ENCODE peak calls at places on chromosomes 6 and 20, in six cellular contexts. L, G, B, P, K and X are unnamed samples.

GRCh38 chr6:147950623-147950987 is 392.0 kb upstream of the SASH1 start:
- DNase-seq in L (no peak), G (no peak), B (no peak), P (peak), K (no peak), X (no peak)

GRCh38 chr20:8790442-8791074 is 278.3 kb upstream of the PLCB4 start:
- DNase-seq in L (no peak), G (no peak), B (peak), P (peak), K (no peak), X (no peak)

GRCh38 chr6:21808551-21809181 is 215.1 kb downstream of the SOX4 start:
- DNase-seq in L (no peak), G (no peak), B (no peak), P (peak), K (no peak), X (no peak)

GRCh38 chr20:62925420-62926228 is 681 bp downstream of the DIDO1 start:
- DNase-seq in L (peak), G (no peak), B (no peak), P (peak), K (no peak), X (peak)

GRCh38 chr20:38799248-38799647 is 6.2 kb upstream of the PPP1R16B start:
- DNase-seq in L (no peak), G (no peak), B (no peak), P (no peak), K (no peak), X (no peak)

GRCh38 chr20:14384411-14384810 is 47.0 kb upstream of the FLRT3 start:
- DNase-seq in L (no peak), G (no peak), B (no peak), P (no peak), K (peak), X (no peak)

GRCh38 chr6:53417141-53417540 is 68.4 kb upstream of the ELOVL5 start:
- DNase-seq in L (no peak), G (no peak), B (no peak), P (no peak), K (no peak), X (no peak)

GRCh38 chr6:69895396-69895795 is 29.0 kb downstream of the COL19A1 start:
- DNase-seq in L (no peak), G (no peak), B (no peak), P (no peak), K (no peak), X (no peak)

GRCh38 chr20:40807094-40807623 is 118.1 kb upstream of the MAFB start:
- DNase-seq in L (no peak), G (no peak), B (no peak), P (no peak), K (no peak), X (no peak)

GRCh38 chr6:112927641-112928040 is 580.5 kb downstream of the RFPL4B start:
- DNase-seq in L (no peak), G (no peak), B (no peak), P (no peak), K (no peak), X (no peak)

GRCh38 chr20:43554369-43554768 is 4.5 kb upstream of the SGK2 start:
- DNase-seq in L (no peak), G (no peak), B (no peak), P (no peak), K (no peak), X (no peak)

GRCh38 chr6:83847179-83847578 is 6.0 kb upstream of the RIPPLY2 start:
- DNase-seq in L (no peak), G (no peak), B (no peak), P (no peak), K (no peak), X (no peak)

GRCh38 chr6:53347921-53348435 is 772 bp downstream of the ELOVL5 start:
- DNase-seq in L (peak), G (no peak), B (peak), P (peak), K (no peak), X (peak)

GRCh38 chr6:54335871-54336270 is 27.6 kb downstream of the TINAG start:
- DNase-seq in L (no peak), G (no peak), B (no peak), P (no peak), K (peak), X (no peak)

GRCh38 chr6:21946298-21946783 is 350.5 kb downstream of the PRL start:
- DNase-seq in L (no peak), G (no peak), B (no peak), P (no peak), K (peak), X (no peak)

GRCh38 chr6:24599179-24599578 is 46.8 kb downstream of the KIAA0319 start:
- DNase-seq in L (no peak), G (no peak), B (no peak), P (no peak), K (no peak), X (no peak)

GRCh38 chr6:1738682-1739081 is 129.0 kb downstream of the FOXC1 start:
- DNase-seq in L (no peak), G (no peak), B (no peak), P (no peak), K (no peak), X (no peak)

GRCh38 chr6:23027281-23027680 is 457.9 kb downstream of the HDGFL1 start:
- DNase-seq in L (no peak), G (no peak), B (no peak), P (peak), K (no peak), X (no peak)

GRCh38 chr6:30322527-30323501 is 3.9 kb upstream of the TRIM39 start:
- DNase-seq in L (no peak), G (no peak), B (no peak), P (no peak), K (no peak), X (no peak)

GRCh38 chr6:122372647-122373046 is 26.8 kb upstream of the HSF2 start:
- DNase-seq in L (no peak), G (no peak), B (no peak), P (no peak), K (no peak), X (no peak)

GRCh38 chr6:16591681-16592549 is 169.3 kb downstream of the ATXN1 start:
- DNase-seq in L (no peak), G (no peak), B (no peak), P (no peak), K (no peak), X (no peak)

GRCh38 chr6:31202259-31203166 is 32.0 kb upstream of the POU5F1 start:
- DNase-seq in L (no peak), G (no peak), B (no peak), P (no peak), K (no peak), X (no peak)

GRCh38 chr6:63919556-63920110 is 284.0 kb downstream of the PHF3 start:
- DNase-seq in L (no peak), G (no peak), B (no peak), P (no peak), K (no peak), X (no peak)

GRCh38 chr6:7917729-7918128 is 7.1 kb upstream of the TXNDC5 start:
- DNase-seq in L (no peak), G (no peak), B (no peak), P (no peak), K (no peak), X (no peak)

GRCh38 chr20:53626584-53626983 is 32.9 kb upstream of the ZNF217 start:
- DNase-seq in L (no peak), G (no peak), B (no peak), P (no peak), K (no peak), X (no peak)

GRCh38 chr20:51388227-51388626 is 154.3 kb downstream of the NFATC2 start:
- DNase-seq in L (no peak), G (no peak), B (no peak), P (no peak), K (no peak), X (no peak)

GRCh38 chr20:43183526-43183925 is 6.2 kb downstream of the PTPRT start:
- DNase-seq in L (no peak), G (no peak), B (no peak), P (no peak), K (no peak), X (no peak)

GRCh38 chr6:36594816-36595167 is 630 bp downstream of the SRSF3 start:
- DNase-seq in L (no peak), G (no peak), B (no peak), P (peak), K (no peak), X (no peak)

GRCh38 chr20:61279621-61280150 is 27.6 kb downstream of the CDH4 start:
- DNase-seq in L (no peak), G (no peak), B (no peak), P (no peak), K (no peak), X (no peak)

GRCh38 chr20:61284752-61285151 is 32.7 kb downstream of the CDH4 start:
- DNase-seq in L (no peak), G (no peak), B (no peak), P (no peak), K (no peak), X (no peak)

GRCh38 chr20:61278296-61278695 is 26.2 kb downstream of the CDH4 start:
- DNase-seq in L (no peak), G (no peak), B (no peak), P (no peak), K (no peak), X (no peak)

GRCh38 chr20:61281286-61281795 is 29.3 kb downstream of the CDH4 start:
- DNase-seq in L (no peak), G (no peak), B (no peak), P (no peak), K (no peak), X (no peak)

DNA sequence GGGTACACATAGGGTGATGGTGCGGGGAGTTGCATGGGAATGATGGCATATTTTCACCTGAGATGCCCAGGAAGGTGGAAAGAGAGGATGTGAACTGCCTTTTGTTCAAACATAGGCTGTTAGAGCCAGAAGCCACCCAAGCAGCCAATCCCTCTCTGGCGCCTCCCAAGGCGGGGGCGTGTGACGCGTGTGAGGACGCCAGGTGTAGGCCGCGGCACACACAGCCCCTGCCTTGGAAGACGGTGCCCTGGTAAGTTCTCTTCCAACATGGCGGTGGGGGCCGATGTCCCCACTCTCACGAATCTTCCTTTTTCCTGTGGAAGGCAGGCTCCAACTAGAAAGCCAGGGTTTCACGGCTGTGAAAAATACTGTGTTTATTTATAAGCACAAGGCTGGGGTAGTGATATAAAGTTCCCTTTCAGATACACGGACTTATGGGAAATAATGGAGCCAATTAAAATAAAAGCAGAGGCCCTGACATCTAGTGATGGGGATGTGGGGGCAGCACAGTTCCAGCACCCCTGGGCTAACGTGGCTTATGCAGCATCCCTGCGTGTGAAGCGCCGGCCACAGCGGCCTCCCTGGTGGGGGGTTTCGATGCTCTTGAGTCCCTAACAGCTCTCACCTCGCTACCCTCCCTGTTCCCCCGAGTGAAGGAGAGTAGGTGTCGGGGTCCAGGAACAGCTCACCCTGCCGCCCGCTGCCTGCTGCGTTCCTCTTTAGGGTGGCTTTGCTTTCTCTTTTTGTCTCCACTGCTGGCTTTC is 28.3 kb downstream of the CDH4 start:
- DNase-seq in L (no peak), G (no peak), B (no peak), P (no peak), K (no peak), X (no peak)
- TF ChIP-seq CTCF in L (no peak), G (no peak), B (no peak), P (no peak), K (no peak), X (no peak)

GRCh38 chr6:136037885-136038460 is 186.5 kb downstream of the PDE7B start:
- DNase-seq in L (no peak), G (no peak), B (no peak), P (peak), K (no peak), X (no peak)
- TF ChIP-seq CTCF in L (no peak), G (no peak), B (no peak), P (no peak), K (no peak), X (no peak)

GRCh38 chr6:6577736-6578135 is 10.8 kb upstream of the LY86 start:
- DNase-seq in L (no peak), G (no peak), B (no peak), P (no peak), K (no peak), X (no peak)
- TF ChIP-seq CTCF in L (no peak), G (no peak), B (no peak), P (no peak), K (no peak), X (no peak)

GRCh38 chr6:62150048-62150663 is 135.9 kb downstream of the KHDRBS2 start:
- DNase-seq in L (no peak), G (no peak), B (no peak), P (peak), K (peak), X (no peak)
- TF ChIP-seq CTCF in L (no peak), G (no peak), B (peak), P (no peak), K (peak), X (no peak)

GRCh38 chr6:150267686-150268561 is 100.9 kb upstream of the IYD start:
- DNase-seq in L (no peak), G (no peak), B (no peak), P (no peak), K (no peak), X (no peak)
- TF ChIP-seq CTCF in L (no peak), G (no peak), B (no peak), P (no peak), K (no peak), X (no peak)